ENCODE peak calls at places on chromosomes 2 and 18, in eight cellular contexts. Q is upper lobe of left lung, V is AG09319, T is BJ, C is A549, N is GM10248, W is brain microvascular endothelial cell, E is cardiac muscle cell. X is an unnamed sample.

GRCh38 chr2:142398212-142398611 is 267.4 kb upstream of the LRP1B start:
- DNase-seq in Q (no peak), V (no peak), T (no peak), C (no peak), N (no peak), W (no peak), E (no peak), X (no peak)

GRCh38 chr2:218671077-218671653 is 637 bp downstream of the RNF25 start:
- DNase-seq in Q (no peak), V (no peak), T (no peak), C (peak; percentile 16), N (no peak), W (no peak), E (no peak), X (no peak)

GRCh38 chr2:96537734-96538486 is 1.4 kb downstream of the ARID5A start:
- DNase-seq in Q (peak; percentile 89), V (no peak), T (no peak), C (no peak), N (no peak), W (no peak), E (no peak), X (peak; percentile 51)

GRCh38 chr2:120398961-120399888 is 53.3 kb downstream of the INHBB start:
- DNase-seq in Q (no peak), V (no peak), T (no peak), C (peak; percentile 94), N (no peak), W (no peak), E (no peak), X (no peak)

GRCh38 chr2:201909961-201910361 is 103.6 kb downstream of the CDK15 start:
- DNase-seq in Q (no peak), V (peak; percentile 45), T (peak; percentile 35), C (no peak), N (peak; percentile 44), W (peak; percentile 57), E (no peak), X (no peak)

GRCh38 chr2:153509133-153509532 is 30.6 kb upstream of the RPRM start:
- DNase-seq in Q (peak; percentile 50), V (no peak), T (no peak), C (no peak), N (no peak), W (no peak), E (peak; percentile 29), X (no peak)

GRCh38 chr2:237431372-237431771 is 17.4 kb upstream of the COL6A3 start:
- DNase-seq in Q (no peak), V (no peak), T (peak; percentile 83), C (no peak), N (no peak), W (peak; percentile 84), E (no peak), X (no peak)

GRCh38 chr2:188570365-188570764 is 278.7 kb downstream of the GULP1 start:
- DNase-seq in Q (no peak), V (no peak), T (no peak), C (no peak), N (no peak), W (no peak), E (no peak), X (no peak)

GRCh38 chr2:634670-635395 is 42.4 kb downstream of the TMEM18 start:
- DNase-seq in Q (no peak), V (no peak), T (no peak), C (no peak), N (no peak), W (no peak), E (no peak), X (no peak)

GRCh38 chr2:164764474-164764873 is 77.1 kb downstream of the COBLL1 start:
- DNase-seq in Q (no peak), V (no peak), T (no peak), C (no peak), N (no peak), W (no peak), E (no peak), X (no peak)

GRCh38 chr2:218344090-218344754 is 12.4 kb upstream of the CATIP start:
- DNase-seq in Q (peak; percentile 57), V (no peak), T (no peak), C (no peak), N (no peak), W (peak; percentile 10), E (no peak), X (no peak)

GRCh38 chr18:79560042-79560860 is 119.4 kb upstream of the CTDP1 start:
- DNase-seq in Q (peak; percentile 58), V (no peak), T (no peak), C (no peak), N (no peak), W (no peak), E (no peak), X (no peak)

GRCh38 chr2:220811115-220811514 is 761.0 kb downstream of the EPHA4 start:
- DNase-seq in Q (no peak), V (no peak), T (no peak), C (no peak), N (no peak), W (no peak), E (no peak), X (no peak)

GRCh38 chr2:79971807-79972206 is 332.7 kb downstream of the LRRTM1 start:
- DNase-seq in Q (no peak), V (no peak), T (no peak), C (no peak), N (no peak), W (no peak), E (no peak), X (no peak)

GRCh38 chr2:232979871-232980461 is 33.1 kb downstream of the NGEF start:
- DNase-seq in Q (no peak), V (no peak), T (peak; percentile 9), C (peak; percentile 79), N (no peak), W (peak; percentile 53), E (no peak), X (no peak)

GRCh38 chr18:48875942-48876511 is 74.7 kb downstream of the SMAD7 start:
- DNase-seq in Q (no peak), V (no peak), T (no peak), C (no peak), N (no peak), W (no peak), E (peak; percentile 63), X (no peak)

GRCh38 chr18:64283059-64283458 is 134.2 kb upstream of the LINC00305 start:
- DNase-seq in Q (no peak), V (no peak), T (no peak), C (no peak), N (no peak), W (no peak), E (no peak), X (no peak)

GRCh38 chr2:70683455-70683854 is 84.5 kb downstream of the ADD2 start:
- DNase-seq in Q (peak; percentile 40), V (no peak), T (no peak), C (no peak), N (no peak), W (no peak), E (no peak), X (no peak)

GRCh38 chr18:58661423-58661822 is 9.8 kb upstream of the MALT1 start:
- DNase-seq in Q (no peak), V (no peak), T (no peak), C (no peak), N (no peak), W (peak; percentile 6), E (peak; percentile 20), X (no peak)
- TF ChIP-seq CTCF in Q (no peak), V (peak; percentile 37), T (peak; percentile 56), C (peak; percentile 27), N (no peak), W (peak; percentile 54), E (peak; percentile 39), X (no peak)

GRCh38 chr2:223989860-223990237 is 32.6 kb downstream of the MRPL44 start:
- DNase-seq in Q (no peak), V (no peak), T (no peak), C (no peak), N (no peak), W (no peak), E (peak; percentile 8), X (no peak)

GRCh38 chr2:223991611-223992010 is 34.3 kb downstream of the MRPL44 start:
- DNase-seq in Q (no peak), V (no peak), T (no peak), C (no peak), N (no peak), W (no peak), E (no peak), X (no peak)

GRCh38 chr2:223994562-223995162 is 37.4 kb downstream of the MRPL44 start:
- DNase-seq in Q (no peak), V (no peak), T (no peak), C (no peak), N (no peak), W (no peak), E (no peak), X (no peak)

GRCh38 chr2:223993634-223994232 is 36.5 kb downstream of the MRPL44 start:
- DNase-seq in Q (no peak), V (peak; percentile 59), T (no peak), C (peak; percentile 65), N (peak; percentile 73), W (peak; percentile 73), E (peak; percentile 78), X (no peak)

GRCh38 chr2:223989206-223989859 is 32.1 kb downstream of the MRPL44 start:
- DNase-seq in Q (no peak), V (no peak), T (no peak), C (no peak), N (no peak), W (no peak), E (peak; percentile 15), X (no peak)
- TF ChIP-seq CTCF in Q (no peak), V (no peak), T (no peak), C (no peak), N (no peak), W (no peak), E (no peak), X (no peak)

DNA sequence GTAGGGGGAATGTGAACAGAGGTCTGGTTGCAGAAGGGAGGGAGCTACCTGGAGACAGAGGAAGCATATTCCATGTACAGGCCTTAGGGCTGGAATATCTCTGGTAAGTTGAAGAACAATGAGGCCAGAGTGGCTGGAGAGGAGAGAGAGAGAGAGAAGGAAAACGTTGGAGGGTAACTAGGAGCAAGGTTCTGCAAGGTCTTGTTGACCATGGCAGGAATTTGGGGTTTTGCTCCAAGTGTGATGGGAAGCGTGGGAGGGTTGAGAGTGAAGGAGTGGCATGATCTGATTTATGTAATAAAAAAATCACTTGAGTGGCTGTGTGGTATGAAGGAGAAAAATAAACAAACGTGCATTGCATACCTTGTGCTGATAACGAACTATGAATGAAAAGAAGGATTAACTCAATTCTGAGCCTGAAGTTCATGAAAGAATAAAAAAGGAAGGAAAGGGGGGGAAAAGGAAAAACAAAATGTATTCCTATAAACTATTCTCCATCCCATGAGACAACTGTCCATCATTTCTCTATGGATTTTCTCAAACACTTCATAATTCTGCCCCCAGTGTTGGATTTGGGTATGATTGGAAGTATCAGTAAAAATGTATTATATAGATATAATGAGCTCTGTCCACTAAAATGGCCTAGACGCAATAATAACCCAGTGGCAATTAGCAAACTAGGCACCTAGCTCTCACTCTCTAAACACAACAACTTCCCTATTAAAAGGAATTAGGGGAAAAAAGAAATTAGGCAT is 59.7 kb upstream of the PMAIP1 start:
- DNase-seq in Q (no peak), V (no peak), T (no peak), C (peak; percentile 17), N (no peak), W (no peak), E (no peak), X (no peak)
- TF ChIP-seq CTCF in Q (no peak), V (peak; percentile 2), T (peak; percentile 10), C (no peak), N (no peak), W (peak; percentile 15), E (peak; percentile 6), X (no peak)

DNA sequence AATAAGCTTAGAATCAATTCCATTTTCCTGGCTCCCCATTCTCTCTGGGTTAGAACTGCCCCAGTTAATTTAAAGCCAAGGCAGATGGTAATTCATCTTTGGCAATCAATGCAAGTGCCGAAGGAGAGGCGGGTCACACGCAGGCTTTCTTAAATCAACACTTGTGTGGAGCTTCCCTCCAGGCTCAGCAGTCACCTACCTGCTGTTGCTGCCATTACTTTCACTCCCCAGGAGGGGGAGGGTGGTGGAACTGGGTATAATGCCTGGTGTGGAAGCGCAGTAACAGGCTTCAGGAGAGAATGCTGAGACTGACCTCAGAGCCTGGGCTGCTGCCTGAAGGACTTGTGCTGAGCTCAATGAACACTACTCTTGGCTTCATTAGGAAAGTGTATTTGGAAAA is 19.2 kb downstream of the TTR start:
- DNase-seq in Q (no peak), V (no peak), T (no peak), C (no peak), N (no peak), W (no peak), E (peak; percentile 69), X (no peak)
- TF ChIP-seq CTCF in Q (no peak), V (no peak), T (no peak), C (no peak), N (no peak), W (peak; percentile 53), E (peak; percentile 23), X (no peak)